ENCODE peak calls at places on chromosomes 7 and 10, in eight cellular contexts. Z, T, O, H, J, L, Y and B are unnamed samples.

GRCh38 chr10:101301111-101301731 is 52.7 kb upstream of the BTRC start:
- DNase-seq in L (no peak), O (peak), T (no peak), H (no peak), Z (no peak), J (peak), Y (peak), B (peak)

GRCh38 chr7:33905389-33906032 is at the start of gene BMPER:
- DNase-seq in T (no peak), Z (peak), Y (peak), H (peak), L (peak), J (no peak), O (peak), B (no peak)

GRCh38 chr10:34156781-34157425 is 658.2 kb downstream of the PARD3 start:
- DNase-seq in O (no peak), H (no peak), L (no peak), Y (peak), Z (no peak), J (no peak), T (no peak), B (no peak)

GRCh38 chr7:75711634-75712494 is 26.9 kb downstream of the HIP1 start:
- DNase-seq in Y (no peak), J (peak), H (no peak), Z (peak), L (no peak), O (no peak), T (no peak), B (no peak)

GRCh38 chr7:68680235-68680872 is 917.9 kb upstream of the AUTS2 start:
- DNase-seq in L (no peak), Z (no peak), O (no peak), Y (no peak), J (no peak), T (no peak), H (no peak), B (no peak)

GRCh38 chr7:154676422-154677073 is 326.4 kb downstream of the PAXIP1 start:
- DNase-seq in J (no peak), Z (peak), Y (no peak), H (no peak), L (peak), O (no peak), T (no peak), B (no peak)

GRCh38 chr10:131514454-131514853 is 202.9 kb upstream of the TCERG1L start:
- DNase-seq in H (no peak), Y (no peak), J (no peak), L (no peak), T (no peak), O (peak), Z (no peak), B (no peak)

GRCh38 chr7:31051598-31052503 is at the start of gene ADCYAP1R1:
- DNase-seq in L (no peak), O (peak), T (no peak), Z (no peak), J (no peak), H (no peak), Y (no peak), B (no peak)

GRCh38 chr10:21173964-21174669 is 277.0 kb upstream of the NEBL start:
- DNase-seq in J (peak), O (peak), T (no peak), H (peak), Z (peak), Y (peak), L (peak), B (no peak)

GRCh38 chr7:40230086-40230485 is 95.3 kb downstream of the SUGCT start:
- DNase-seq in H (no peak), J (no peak), Z (no peak), L (no peak), T (no peak), Y (no peak), O (no peak), B (no peak)

GRCh38 chr7:3029138-3029537 is 14.5 kb downstream of the CARD11 start:
- DNase-seq in O (no peak), Z (no peak), T (no peak), J (no peak), L (no peak), H (no peak), Y (no peak), B (no peak)

GRCh38 chr7:30702200-30702599 is 19.9 kb upstream of the CRHR2 start:
- DNase-seq in Z (no peak), O (no peak), Y (no peak), H (no peak), L (no peak), T (no peak), J (no peak), B (no peak)

GRCh38 chr7:66627876-66628360 is 763 bp upstream of the KCTD7 start:
- DNase-seq in J (no peak), O (no peak), H (no peak), Y (no peak), L (no peak), Z (peak), T (no peak), B (no peak)

GRCh38 chr7:155907450-155908177 is 95.4 kb upstream of the SHH start:
- DNase-seq in O (no peak), L (no peak), H (no peak), J (no peak), Z (no peak), Y (no peak), T (no peak), B (no peak)

GRCh38 chr10:48836605-48837004 is 103.0 kb downstream of the LRRC18 start:
- DNase-seq in Y (no peak), T (no peak), O (no peak), H (no peak), Z (no peak), J (no peak), L (no peak), B (no peak)

GRCh38 chr7:20290505-20291111 is 40.1 kb upstream of the ITGB8 start:
- DNase-seq in H (no peak), L (no peak), Z (no peak), J (peak), Y (no peak), T (no peak), O (no peak), B (no peak)

GRCh38 chr10:6665847-6666246 is 85.8 kb upstream of the PRKCQ start:
- DNase-seq in T (no peak), Y (no peak), J (no peak), H (no peak), Z (no peak), O (no peak), L (no peak), B (no peak)

GRCh38 chr10:128035557-128035973 is 90.7 kb downstream of the MKI67 start:
- DNase-seq in J (peak), Y (peak), Z (peak), T (peak), H (no peak), L (no peak), O (peak), B (no peak)

GRCh38 chr7:23247101-23247601 is 576 bp downstream of the GPNMB start:
- DNase-seq in T (no peak), L (no peak), H (no peak), O (no peak), Y (no peak), Z (no peak), J (no peak), B (no peak)

GRCh38 chr10:5665380-5666323 is 743 bp downstream of the ASB13 start:
- DNase-seq in J (no peak), Z (peak), H (peak), T (no peak), L (no peak), O (no peak), Y (peak), B (no peak)

GRCh38 chr7:1457059-1457948 is 2.0 kb downstream of the MICALL2 start:
- DNase-seq in L (no peak), Y (no peak), O (no peak), H (no peak), J (no peak), T (no peak), Z (no peak), B (no peak)

GRCh38 chr7:3153118-3153517 is 109.5 kb upstream of the CARD11 start:
- DNase-seq in J (no peak), Y (no peak), H (no peak), T (no peak), Z (no peak), O (no peak), L (no peak), B (no peak)

GRCh38 chr10:107733328-107733727 is 568.8 kb upstream of the SORCS1 start:
- DNase-seq in Z (no peak), T (no peak), J (no peak), Y (no peak), H (no peak), L (no peak), O (no peak), B (no peak)

GRCh38 chr10:101224910-101225823 is 4.1 kb downstream of the LBX1 start:
- DNase-seq in J (no peak), H (no peak), O (peak), T (no peak), L (no peak), Y (no peak), Z (no peak), B (no peak)

DNA sequence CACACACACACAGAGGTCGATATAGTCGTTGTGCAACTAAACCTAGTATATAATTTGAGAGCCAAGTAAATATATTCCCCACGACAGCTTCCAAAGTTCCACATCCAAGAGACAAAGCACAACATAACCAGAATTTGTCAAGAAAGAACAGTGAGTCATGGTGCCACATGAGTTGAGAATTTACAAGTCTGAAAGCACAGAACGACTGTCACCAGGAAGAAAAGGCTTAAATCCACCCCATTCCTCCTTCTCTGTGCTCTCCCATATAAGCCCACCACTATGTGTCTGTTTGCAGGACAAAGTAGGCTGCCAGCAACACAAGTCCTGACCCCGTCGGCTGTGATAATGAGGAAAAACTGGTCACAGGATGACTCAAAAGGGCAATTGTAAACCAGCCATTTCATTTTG is 32.8 kb downstream of the GSAP start:
- DNase-seq in J (no peak), O (no peak), T (no peak), Z (no peak), H (no peak), L (no peak), Y (no peak), B (no peak)
- H3K4me3 ChIP-seq in J (no peak), O (no peak), T (no peak), Z (no peak), H (no peak), L (no peak), Y (no peak), B (no peak)

GRCh38 chr7:151085691-151086620 is at the start of gene AGAP3:
- DNase-seq in H (peak), T (peak), J (peak), L (peak), O (peak), Y (peak), Z (peak), B (no peak)
- TF ChIP-seq CTCF in H (no peak), T (no peak), J (no peak), L (no peak), O (peak), Y (no peak), Z (no peak), B (no peak)

GRCh38 chr10:10797467-10797866 is 220.2 kb upstream of the CELF2 start:
- DNase-seq in O (peak), Y (no peak), T (peak), H (no peak), L (no peak), J (no peak), Z (no peak), B (no peak)

GRCh38 chr10:10798021-10798420 is 219.7 kb upstream of the CELF2 start:
- DNase-seq in Y (no peak), J (no peak), T (no peak), O (no peak), L (no peak), Z (no peak), H (no peak), B (no peak)

GRCh38 chr10:10798543-10799192 is 219.0 kb upstream of the CELF2 start:
- DNase-seq in L (no peak), T (peak), O (peak), Z (no peak), H (no peak), J (no peak), Y (no peak), B (no peak)

GRCh38 chr10:10796061-10796773 is 221.5 kb upstream of the CELF2 start:
- DNase-seq in L (no peak), T (no peak), H (no peak), O (no peak), Y (no peak), J (no peak), Z (no peak), B (no peak)

DNA sequence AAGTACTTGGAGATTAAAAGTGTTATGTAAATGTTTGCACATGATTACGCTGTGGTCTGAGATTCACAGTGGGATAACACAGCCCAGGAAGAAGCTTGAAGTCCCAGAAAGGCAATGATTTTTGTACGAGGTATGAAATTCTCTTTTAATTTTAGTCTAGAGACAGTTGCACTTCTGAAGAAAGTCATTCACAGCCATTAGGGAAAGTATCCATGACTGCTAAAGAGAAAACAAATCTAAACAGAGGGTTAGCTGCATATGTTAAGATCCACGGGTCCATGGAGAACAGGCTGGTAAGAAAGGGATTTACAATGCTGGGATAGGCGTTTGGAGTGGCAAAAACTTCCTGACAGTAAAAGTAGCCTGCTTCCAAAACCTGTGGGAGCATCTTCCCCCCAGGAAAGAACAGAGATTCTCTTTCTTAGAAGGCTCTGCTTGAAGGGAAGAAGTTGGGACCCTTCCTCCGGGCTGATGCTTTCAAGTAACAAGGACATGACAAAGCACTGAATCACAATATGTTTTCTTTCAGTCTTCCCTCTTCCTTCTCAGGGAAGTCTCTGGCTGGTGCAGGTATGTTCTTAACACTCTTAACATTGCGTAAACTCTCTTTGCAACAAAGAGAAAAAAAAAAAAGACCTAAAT is 220.8 kb upstream of the CELF2 start:
- DNase-seq in J (no peak), Z (no peak), H (no peak), Y (no peak), L (no peak), T (no peak), O (peak), B (no peak)
- H3K4me3 ChIP-seq in J (no peak), Z (peak), H (no peak), Y (no peak), L (no peak), T (peak), O (peak), B (no peak)

GRCh38 chr10:123687758-123688157 is 21.6 kb downstream of the GPR26 start:
- DNase-seq in L (no peak), T (no peak), J (no peak), H (no peak), O (peak), Z (no peak), Y (no peak), B (no peak)
- TF ChIP-seq CTCF in L (no peak), T (no peak), J (no peak), H (no peak), O (peak), Z (no peak), Y (no peak), B (no peak)